ENCODE peak calls at places on chromosomes 3 and 15, in five cellular contexts. M is left ventricle myocardium inferior, J is right atrium auricular region, F is DND-41, Z is ovary. N is an unnamed sample. For H3K27me3 and H3K36me3, the result is how much of the 10 kb centered on the place peaks cover.

GRCh38 chr3:45644467-45645201 is 44.6 kb upstream of the SACM1L start:
- DNase-seq in M (no peak), J (no peak), F (no peak), Z (no peak), N (no peak)

GRCh38 chr3:36257117-36257516 is 123.2 kb upstream of the STAC start:
- DNase-seq in M (no peak), J (no peak), F (no peak), Z (no peak), N (no peak)

GRCh38 chr3:10122724-10123123 is 7.2 kb downstream of the BRK1 start:
- DNase-seq in M (no peak), J (no peak), F (no peak), Z (no peak), N (no peak)

GRCh38 chr3:43015572-43016512 is 36.7 kb downstream of the GASK1A start:
- DNase-seq in M (no peak), J (no peak), F (no peak), Z (no peak), N (no peak)

GRCh38 chr3:129005526-129006303 is 4.6 kb downstream of the EFCC1 start:
- DNase-seq in M (peak), J (no peak), F (peak), Z (peak), N (peak)

GRCh38 chr3:130905551-130905950 is 11.7 kb downstream of the ATP2C1 start:
- DNase-seq in M (no peak), J (no peak), F (no peak), Z (no peak), N (no peak)

GRCh38 chr3:129417354-129417753 is 11.1 kb downstream of the EFCAB12 start:
- DNase-seq in M (no peak), J (no peak), F (no peak), Z (no peak), N (no peak)

GRCh38 chr3:138850151-138850550 is 15.4 kb upstream of the PIK3CB start:
- DNase-seq in M (peak), J (no peak), F (no peak), Z (no peak), N (peak)

GRCh38 chr3:50304601-50305000 is 1.2 kb upstream of the HYAL1 start:
- DNase-seq in M (no peak), J (no peak), F (no peak), Z (no peak), N (no peak)

GRCh38 chr3:188031106-188031505 is 122.9 kb upstream of the LPP start:
- DNase-seq in M (no peak), J (no peak), F (peak), Z (no peak), N (no peak)

GRCh38 chr15:70524470-70524869 is 238.9 kb downstream of the UACA start:
- DNase-seq in M (no peak), J (no peak), F (no peak), Z (no peak), N (no peak)

GRCh38 chr3:120196333-120196732 is 88.7 kb downstream of the GPR156 start:
- DNase-seq in M (no peak), J (no peak), F (no peak), Z (no peak), N (no peak)

GRCh38 chr3:85890043-85890555 is 931.3 kb downstream of the CADM2 start:
- DNase-seq in M (no peak), J (no peak), F (no peak), Z (no peak), N (no peak)

GRCh38 chr15:39493393-39494067 is 87.3 kb upstream of the THBS1 start:
- DNase-seq in M (no peak), J (no peak), F (no peak), Z (no peak), N (no peak)

GRCh38 chr15:25812845-25813244 is 50.3 kb downstream of the ATP10A start:
- DNase-seq in M (no peak), J (no peak), F (no peak), Z (no peak), N (no peak)

GRCh38 chr3:42830437-42831320 is 21.4 kb downstream of the ACKR2 start:
- DNase-seq in M (no peak), J (no peak), F (no peak), Z (no peak), N (no peak)

GRCh38 chr3:166613365-166613764 is 766.7 kb downstream of the ZBBX start:
- DNase-seq in M (no peak), J (no peak), F (no peak), Z (no peak), N (no peak)

GRCh38 chr3:105085506-105085905 is 281.2 kb upstream of the ALCAM start:
- DNase-seq in M (no peak), J (no peak), F (no peak), Z (no peak), N (no peak)

GRCh38 chr3:186236357-186237020 is 125.5 kb downstream of the DGKG start:
- DNase-seq in M (no peak), J (no peak), F (no peak), Z (no peak), N (no peak)

GRCh38 chr3:13594146-13594545 is 45.2 kb downstream of the FBLN2 start:
- DNase-seq in M (no peak), J (no peak), F (no peak), Z (no peak), N (no peak)

GRCh38 chr3:21326704-21327103 is 424.3 kb downstream of the ZNF385D start:
- DNase-seq in M (no peak), J (no peak), F (no peak), Z (no peak), N (no peak)

GRCh38 chr3:170220871-170221270 is 1.4 kb upstream of the PRKCI start:
- DNase-seq in M (no peak), J (no peak), F (no peak), Z (no peak), N (peak)

GRCh38 chr3:58578873-58579272 is 1.7 kb upstream of the FAM107A start:
- DNase-seq in M (no peak), J (no peak), F (no peak), Z (no peak), N (no peak)

GRCh38 chr3:58574682-58575081 is 2.5 kb downstream of the FAM107A start:
- DNase-seq in M (no peak), J (no peak), F (no peak), Z (no peak), N (no peak)

GRCh38 chr3:58575986-58576652 is 1.1 kb downstream of the FAM107A start:
- DNase-seq in M (no peak), J (no peak), F (no peak), Z (no peak), N (peak)

GRCh38 chr3:58576716-58577115 is 475 bp downstream of the FAM107A start:
- DNase-seq in M (no peak), J (no peak), F (no peak), Z (no peak), N (no peak)

DNA sequence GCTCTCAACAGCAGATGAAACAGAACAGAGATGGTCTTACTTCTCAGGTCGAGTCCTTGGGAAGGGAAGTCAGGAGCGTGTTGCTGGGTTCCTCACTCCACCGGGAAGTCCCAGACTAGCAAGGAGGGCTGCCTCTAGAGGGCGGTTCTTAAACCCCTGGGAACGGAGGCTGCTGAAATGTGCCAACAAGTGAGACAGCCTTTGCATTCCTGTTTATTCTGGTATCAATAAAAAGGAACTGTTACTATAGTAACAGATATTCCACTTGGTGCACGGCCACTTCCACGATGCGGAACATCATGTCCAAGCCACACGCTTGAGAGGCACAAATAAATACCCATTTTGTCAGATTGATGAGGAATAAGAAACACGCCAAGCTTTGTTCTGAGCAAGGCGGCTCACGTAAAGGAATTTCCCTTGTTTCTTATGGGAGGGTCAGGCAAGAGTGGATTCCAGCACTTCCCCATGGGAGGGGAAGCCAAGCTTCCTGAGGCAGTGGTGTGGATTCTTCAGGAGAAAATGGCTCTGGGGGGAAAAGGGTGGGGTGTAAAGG is at the start of gene FAM107A:
- DNase-seq in M (peak), J (peak), F (no peak), Z (no peak), N (peak)
- H3K4me3 ChIP-seq in M (peak), J (peak), F (no peak), Z (no peak), N (peak)

GRCh38 chr15:89377842-89378698 is 43.4 kb upstream of the POLG start:
- DNase-seq in M (no peak), J (no peak), F (no peak), Z (no peak), N (no peak)
- H3K27me3 ChIP-seq in M (half or more), J (under half), F (under half), Z (under half), N (under half)

DNA sequence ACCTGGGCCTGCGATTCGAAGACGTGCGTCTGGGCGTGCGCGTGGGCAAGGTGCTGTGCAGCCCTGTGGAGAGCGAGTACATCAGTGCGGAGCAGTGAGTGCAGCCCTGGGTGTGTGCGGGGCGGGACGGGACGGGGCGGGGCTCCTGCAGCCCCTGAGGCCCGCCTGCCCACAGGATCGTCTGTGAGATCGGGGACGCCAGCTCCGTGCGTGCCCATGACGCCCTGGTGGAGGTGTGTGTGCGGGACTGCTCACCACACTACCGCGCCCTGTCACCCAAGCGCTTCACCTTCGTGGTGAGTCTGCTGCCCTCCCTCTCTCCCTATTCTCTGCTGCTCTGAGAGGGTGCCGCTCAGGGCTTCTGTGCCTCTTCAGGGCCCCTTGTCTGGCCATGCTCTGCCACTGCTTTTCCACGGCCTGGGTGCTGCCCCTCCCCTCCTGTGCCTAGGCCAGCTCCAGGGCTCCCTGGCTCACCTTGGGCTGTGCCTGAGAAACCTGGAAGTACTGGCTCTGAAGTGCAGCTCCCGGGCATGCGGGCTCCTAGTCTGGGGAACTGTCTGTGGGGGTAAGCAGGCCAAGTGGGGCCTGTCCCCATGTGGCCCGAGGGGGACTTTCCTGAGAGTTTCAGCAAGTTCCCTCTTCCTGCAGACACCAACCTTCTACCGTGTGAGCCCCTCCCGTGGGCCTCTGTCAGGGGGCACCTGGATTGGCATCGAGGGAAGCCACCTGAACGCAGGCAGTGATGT is 31.8 kb downstream of the PLXNA1 start:
- DNase-seq in M (no peak), J (no peak), F (no peak), Z (no peak), N (no peak)
- H3K36me3 ChIP-seq in M (half or more), J (under half), F (half or more), Z (under half), N (half or more)

DNA sequence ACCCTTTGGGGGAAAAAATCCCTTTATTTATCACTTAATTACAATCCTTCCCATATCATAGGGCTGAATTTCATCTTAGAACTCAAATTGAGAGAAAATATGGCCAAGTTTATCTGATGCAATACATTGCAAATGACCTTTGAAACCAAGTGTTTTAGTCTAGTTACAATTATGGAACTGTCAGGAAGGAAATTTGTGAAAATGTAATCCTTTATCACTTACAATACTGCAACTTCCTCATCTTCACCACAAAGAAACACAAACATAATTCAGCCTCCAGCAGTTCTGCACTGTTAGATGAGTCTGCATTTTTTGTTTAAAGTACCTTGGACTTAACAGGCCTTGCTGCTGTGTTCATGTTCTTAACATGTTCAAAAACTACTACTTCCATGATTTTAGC is 4.6 kb downstream of the CCPG1 start:
- DNase-seq in M (no peak), J (no peak), F (no peak), Z (no peak), N (no peak)
- H3K4me3 ChIP-seq in M (no peak), J (no peak), F (no peak), Z (no peak), N (no peak)

GRCh38 chr15:101545548-101546505 is 56.3 kb upstream of the PCSK6 start:
- DNase-seq in M (no peak), J (no peak), F (no peak), Z (no peak), N (no peak)
- H3K27me3 ChIP-seq in M (under half), J (under half), F (under half), Z (under half), N (under half)

GRCh38 chr3:38370149-38370548 is 23.6 kb downstream of the XYLB start:
- DNase-seq in M (no peak), J (no peak), F (no peak), Z (no peak), N (no peak)

GRCh38 chr3:38372214-38372601 is 25.6 kb downstream of the XYLB start:
- DNase-seq in M (no peak), J (no peak), F (no peak), Z (no peak), N (no peak)

GRCh38 chr3:38369186-38369585 is 22.6 kb downstream of the XYLB start:
- DNase-seq in M (no peak), J (no peak), F (no peak), Z (no peak), N (no peak)

GRCh38 chr3:38371541-38372213 is 25.1 kb downstream of the XYLB start:
- DNase-seq in M (no peak), J (no peak), F (no peak), Z (no peak), N (no peak)

DNA sequence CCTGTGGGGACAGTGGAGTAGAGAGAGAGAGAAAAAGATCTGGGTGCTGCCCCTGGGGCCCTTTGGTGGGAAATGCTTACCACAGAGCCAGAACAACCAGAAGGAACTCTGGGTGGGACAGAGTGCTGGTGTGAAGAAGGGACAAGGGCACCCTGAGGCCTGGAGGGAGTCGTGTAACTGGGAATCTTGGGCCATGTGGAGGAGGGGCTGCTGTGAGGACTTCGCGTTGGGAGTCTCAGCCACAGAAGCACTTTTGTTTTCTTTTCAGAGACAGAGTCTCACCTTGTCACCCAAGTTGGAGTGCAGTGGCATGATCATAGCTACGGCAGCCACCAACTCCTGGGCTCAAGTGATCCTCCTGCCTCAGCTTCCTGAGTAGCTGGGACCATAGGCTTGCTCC is 24.3 kb downstream of the XYLB start:
- DNase-seq in M (no peak), J (no peak), F (no peak), Z (no peak), N (no peak)
- H3K36me3 ChIP-seq in M (under half), J (under half), F (half or more), Z (under half), N (under half)

GRCh38 chr15:95169701-95170459 is 938.5 kb downstream of the MCTP2 start:
- DNase-seq in M (no peak), J (peak), F (no peak), Z (no peak), N (no peak)
- H3K4me3 ChIP-seq in M (no peak), J (no peak), F (no peak), Z (peak), N (no peak)

DNA sequence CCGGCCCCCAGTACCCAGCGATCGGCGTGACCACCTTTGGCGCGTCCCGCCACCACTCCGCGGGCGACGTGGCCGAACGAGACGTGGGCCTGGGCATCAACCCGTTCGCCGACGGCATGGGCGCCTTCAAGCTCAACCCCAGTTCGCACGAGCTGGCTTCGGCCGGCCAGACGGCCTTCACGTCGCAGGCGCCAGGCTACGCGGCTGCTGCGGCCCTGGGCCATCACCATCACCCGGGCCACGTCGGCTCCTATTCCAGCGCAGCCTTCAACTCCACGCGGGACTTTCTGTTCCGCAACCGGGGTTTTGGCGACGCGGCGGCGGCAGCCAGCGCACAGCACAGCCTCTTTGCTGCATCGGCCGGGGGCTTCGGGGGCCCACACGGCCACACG is 957 bp downstream of the ZIC1 start:
- DNase-seq in M (no peak), J (no peak), F (no peak), Z (no peak), N (no peak)
- H3K27me3 ChIP-seq in M (half or more), J (half or more), F (under half), Z (under half), N (under half)

GRCh38 chr3:65930650-65931049 is 108.1 kb downstream of the MAGI1 start:
- DNase-seq in M (no peak), J (no peak), F (no peak), Z (no peak), N (no peak)
- H3K36me3 ChIP-seq in M (under half), J (under half), F (under half), Z (under half), N (under half)

N was measured in MG63.